ENCODE peak calls at places on chromosomes 1 and 21, in six cellular contexts. D is ovary, S is tibial nerve, F is IMR-90, G is MM.1S, Y is HL-60. A is an unnamed sample.

GRCh38 chr21:29407571-29407970 is 108.8 kb downstream of the BACH1 start:
- DNase-seq in G (no peak), Y (no peak), D (no peak), F (no peak), S (no peak), A (no peak)

GRCh38 chr1:62800825-62801306 is 16.9 kb downstream of the ATG4C start:
- DNase-seq in G (peak; percentile 86), Y (peak; percentile 59), F (peak; percentile 84), S (no peak), D (no peak), A (no peak)

GRCh38 chr1:152543808-152544207 is 22.8 kb downstream of the LCE3E start:
- DNase-seq in G (no peak), Y (no peak), D (no peak), S (no peak), F (no peak), A (no peak)

GRCh38 chr1:234924450-234925355 is 203.9 kb downstream of the TOMM20 start:
- DNase-seq in F (no peak), Y (no peak), G (no peak), D (no peak), S (no peak), A (no peak)

GRCh38 chr1:38312753-38313152 is 266.2 kb upstream of the POU3F1 start:
- DNase-seq in D (no peak), S (no peak), Y (no peak), F (no peak), G (no peak), A (no peak)

GRCh38 chr1:64038119-64038518 is 165.3 kb upstream of the UBE2U start:
- DNase-seq in G (no peak), Y (no peak), F (no peak), D (no peak), S (no peak), A (no peak)

GRCh38 chr1:37513795-37514349 is 694 bp downstream of the MEAF6 start:
- DNase-seq in S (no peak), D (peak; percentile 14), F (no peak), Y (no peak), G (peak; percentile 65), A (peak; percentile 14)

GRCh38 chr1:98048234-98048633 is 127.4 kb upstream of the DPYD start:
- DNase-seq in F (peak; percentile 92), D (peak; percentile 56), S (peak; percentile 76), G (peak; percentile 55), Y (no peak), A (peak; percentile 78)

GRCh38 chr1:184882649-184883303 is 91.5 kb downstream of the NIBAN1 start:
- DNase-seq in S (no peak), F (no peak), G (no peak), D (no peak), Y (no peak), A (no peak)

GRCh38 chr1:245825128-245825901 is 670.5 kb downstream of the KIF26B start:
- DNase-seq in G (no peak), Y (no peak), S (no peak), F (peak; percentile 9), D (no peak), A (no peak)

GRCh38 chr1:18119978-18120377 is 12.4 kb downstream of the IGSF21 start:
- DNase-seq in D (no peak), F (no peak), Y (no peak), G (no peak), S (no peak), A (no peak)

DNA sequence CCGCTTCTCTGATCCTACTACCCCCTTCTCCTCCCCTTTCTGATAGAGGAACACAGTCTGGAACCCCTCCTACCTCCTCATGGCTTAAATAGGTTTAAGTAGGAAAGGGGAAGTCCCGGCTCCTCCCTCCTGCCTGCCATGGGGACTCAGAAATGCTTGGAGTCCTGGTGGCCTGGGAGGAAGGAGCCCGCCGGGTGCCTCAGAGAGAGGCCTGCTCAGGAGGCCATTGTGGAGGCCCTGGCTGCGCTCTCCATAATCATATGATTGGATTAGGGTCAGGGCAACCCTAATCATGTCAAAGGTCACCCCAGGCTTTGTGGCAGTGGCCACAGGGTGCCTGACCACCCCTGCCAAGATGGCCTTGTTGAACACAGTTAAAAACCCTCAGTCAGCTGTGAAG is 29.0 kb downstream of the WNT3A start:
- DNase-seq in Y (no peak), F (no peak), D (no peak), S (no peak), G (no peak), A (no peak)
- H3K27ac ChIP-seq in Y (no peak overlapping the region), F (no peak overlapping the region), D (no peak overlapping the region), S (no peak overlapping the region), G (no peak overlapping the region), A (no peak overlapping the region)

GRCh38 chr21:46128983-46129571 is 26.3 kb downstream of the FTCD start:
- DNase-seq in Y (no peak), S (no peak), F (no peak), G (no peak), D (no peak), A (no peak)
- H3K27ac ChIP-seq in Y (no peak overlapping the region), S (no peak overlapping the region), F (no peak overlapping the region), G (no peak overlapping the region), D (no peak overlapping the region), A (no peak overlapping the region)

GRCh38 chr1:167922611-167923074 is 8.7 kb upstream of the ADCY10 start:
- DNase-seq in D (no peak), Y (no peak), G (no peak), S (no peak), F (no peak), A (no peak)
- H3K27ac ChIP-seq in D (no peak overlapping the region), Y (no peak overlapping the region), G (no peak overlapping the region), S (no peak overlapping the region), F (no peak overlapping the region), A (no peak overlapping the region)

GRCh38 chr1:33005117-33005811 is 31.4 kb downstream of the AK2 start:
- DNase-seq in S (no peak), G (no peak), Y (no peak), D (no peak), F (no peak), A (peak; percentile 12)
- H3K27ac ChIP-seq in S (peak overlapping the region; percentile 28), G (no peak overlapping the region), Y (no peak overlapping the region), D (no peak overlapping the region), F (no peak overlapping the region), A (no peak overlapping the region)

GRCh38 chr1:52927219-52928082 is at the start of gene SCP2:
- DNase-seq in S (peak; percentile 72), G (peak; percentile 81), F (peak; percentile 56), D (peak; percentile 86), Y (peak; percentile 35), A (peak; percentile 56)
- H3K27ac ChIP-seq in S (peak within 1 kb of the TSS; percentile 90), G (no peak within 1 kb of the TSS), F (peak within 1 kb of the TSS; percentile 79), D (peak within 1 kb of the TSS; percentile 82), Y (peak within 1 kb of the TSS; percentile 77), A (peak within 1 kb of the TSS; percentile 54)

DNA sequence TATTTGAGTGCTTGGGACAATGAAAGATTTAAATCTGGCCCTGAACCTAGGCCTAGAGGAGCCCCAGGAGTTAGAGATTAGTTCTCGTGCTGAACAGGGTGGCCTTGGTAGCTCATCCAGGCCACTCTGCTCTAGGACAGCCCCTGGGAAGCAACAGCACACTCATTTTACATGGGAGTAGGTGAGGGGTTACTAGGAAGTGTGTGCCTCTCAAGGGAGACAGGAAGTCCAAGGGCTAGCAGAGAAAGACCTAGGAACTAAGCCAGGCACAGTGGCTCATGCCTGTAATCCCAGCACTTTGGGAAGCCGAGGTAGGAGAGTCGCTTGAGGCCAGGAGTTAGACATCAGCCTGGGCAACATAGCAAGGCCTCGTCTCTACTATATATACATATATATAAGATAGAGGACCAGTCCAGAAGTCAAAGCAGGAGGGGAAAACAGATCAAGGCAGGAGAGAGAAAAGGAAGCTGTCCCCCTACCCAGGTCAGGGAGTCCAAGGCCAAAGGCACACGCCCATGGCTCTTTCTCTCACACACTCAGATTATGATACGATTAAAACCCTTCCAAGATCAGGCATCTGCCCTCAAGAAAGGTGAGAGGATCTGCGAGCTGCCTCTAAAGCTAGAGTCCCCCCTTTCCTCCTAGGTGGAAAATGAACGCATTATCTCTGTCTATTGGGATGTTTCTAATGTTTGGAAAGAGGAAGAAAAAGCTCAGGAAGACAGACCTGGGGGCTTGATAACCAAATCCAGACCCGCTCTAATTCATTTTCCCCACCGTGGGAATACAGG is 7.8 kb downstream of the PAFAH2 start:
- DNase-seq in G (no peak), D (no peak), F (peak; percentile 12), S (no peak), Y (no peak), A (no peak)
- H3K27ac ChIP-seq in G (no peak overlapping the region), D (no peak overlapping the region), F (no peak overlapping the region), S (no peak overlapping the region), Y (peak overlapping the region; percentile 80), A (no peak overlapping the region)

GRCh38 chr1:230368363-230368762 is 57.8 kb downstream of the PGBD5 start:
- DNase-seq in D (no peak), G (no peak), Y (no peak), S (no peak), F (no peak), A (no peak)
- H3K27ac ChIP-seq in D (no peak overlapping the region), G (no peak overlapping the region), Y (no peak overlapping the region), S (no peak overlapping the region), F (no peak overlapping the region), A (no peak overlapping the region)